ENCODE peak calls at places on chromosomes 3 and 15, in six cellular contexts. E, R, Z, K, Q and J are unnamed samples. For H3K4me1, the result is how much of the 10 kb centered on the place peaks cover.

GRCh38 chr3:141430326-141430725 is 56.5 kb upstream of the RASA2 start:
- DNase-seq in E (no peak), R (no peak), Z (no peak), K (no peak), Q (no peak), J (no peak)

GRCh38 chr15:81945014-81945615 is 100.7 kb downstream of the MEX3B start:
- DNase-seq in E (no peak), R (no peak), Z (no peak), K (no peak), Q (no peak), J (no peak)

GRCh38 chr3:172150896-172151295 is 111.5 kb downstream of the FNDC3B start:
- DNase-seq in E (no peak), R (no peak), Z (no peak), K (no peak), Q (no peak), J (no peak)

GRCh38 chr3:37054370-37054769 is 61.1 kb downstream of the MLH1 start:
- DNase-seq in E (no peak), R (peak), Z (no peak), K (no peak), Q (no peak), J (no peak)

GRCh38 chr3:54831091-54831490 is 96.8 kb downstream of the LRTM1 start:
- DNase-seq in E (no peak), R (no peak), Z (no peak), K (no peak), Q (no peak), J (no peak)

GRCh38 chr3:70989174-70989573 is 594.4 kb downstream of the FOXP1 start:
- DNase-seq in E (no peak), R (no peak), Z (no peak), K (no peak), Q (no peak), J (no peak)

GRCh38 chr3:116552261-116552660 is 107.0 kb upstream of the LSAMP start:
- DNase-seq in E (no peak), R (no peak), Z (no peak), K (no peak), Q (no peak), J (no peak)

GRCh38 chr15:41530363-41530956 is 13.6 kb downstream of the RPAP1 start:
- DNase-seq in E (no peak), R (peak), Z (no peak), K (no peak), Q (no peak), J (no peak)

GRCh38 chr3:187750041-187750512 is 4.8 kb upstream of the BCL6 start:
- DNase-seq in E (no peak), R (peak), Z (peak), K (no peak), Q (peak), J (no peak)

GRCh38 chr3:64270861-64271260 is 45.6 kb upstream of the PRICKLE2 start:
- DNase-seq in E (no peak), R (no peak), Z (no peak), K (no peak), Q (no peak), J (no peak)

GRCh38 chr15:62506217-62506805 is 341.2 kb upstream of the C2CD4B start:
- DNase-seq in E (no peak), R (no peak), Z (no peak), K (no peak), Q (no peak), J (no peak)

GRCh38 chr3:150603090-150603887 is at the start of gene SELENOT:
- DNase-seq in E (peak), R (peak), Z (peak), K (peak), Q (peak), J (peak)
- TF ChIP-seq CTCF in E (peak), R (peak), Z (peak), K (peak), Q (peak), J (peak)

DNA sequence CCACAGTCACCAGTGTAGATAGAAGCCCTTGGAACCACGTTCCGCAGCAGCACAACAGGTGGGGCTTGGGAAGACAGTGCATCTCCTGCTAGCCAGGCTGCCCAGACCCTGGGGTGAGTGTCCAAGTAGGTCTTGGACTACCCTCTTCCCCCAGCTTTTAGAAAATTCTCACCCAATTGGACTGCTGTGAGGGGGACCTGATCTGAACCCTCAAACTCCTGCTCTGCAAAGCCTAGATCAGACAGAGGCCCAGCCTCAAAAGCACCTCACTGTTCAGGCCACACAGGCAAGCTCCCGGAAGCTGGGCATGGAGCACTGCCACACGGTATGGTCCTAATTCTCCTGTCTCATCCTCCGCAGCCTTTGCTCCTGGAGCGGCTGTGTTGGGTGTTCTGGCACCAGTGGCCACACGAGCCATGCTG is 41.1 kb downstream of the CPN2 start:
- DNase-seq in E (no peak), R (no peak), Z (no peak), K (no peak), Q (no peak), J (peak)
- H3K4me1 ChIP-seq in E (half or more), R (under half), Z (under half), K (under half), Q (under half), J (under half)

GRCh38 chr3:184426691-184427141 is 46.9 kb downstream of the CHRD start:
- DNase-seq in E (no peak), R (no peak), Z (no peak), K (no peak), Q (no peak), J (peak)
- H3K27ac ChIP-seq in E (no peak), R (no peak), Z (no peak), K (no peak), Q (no peak), J (no peak)

GRCh38 chr3:482479-482878 is 285.9 kb downstream of the CHL1 start:
- DNase-seq in E (no peak), R (no peak), Z (no peak), K (no peak), Q (no peak), J (no peak)

GRCh38 chr3:480070-480469 is 283.5 kb downstream of the CHL1 start:
- DNase-seq in E (no peak), R (no peak), Z (no peak), K (no peak), Q (no peak), J (no peak)

GRCh38 chr3:487580-487979 is 291.0 kb downstream of the CHL1 start:
- DNase-seq in E (no peak), R (no peak), Z (no peak), K (no peak), Q (no peak), J (no peak)

GRCh38 chr3:484302-484701 is 287.7 kb downstream of the CHL1 start:
- DNase-seq in E (no peak), R (no peak), Z (no peak), K (no peak), Q (no peak), J (no peak)

DNA sequence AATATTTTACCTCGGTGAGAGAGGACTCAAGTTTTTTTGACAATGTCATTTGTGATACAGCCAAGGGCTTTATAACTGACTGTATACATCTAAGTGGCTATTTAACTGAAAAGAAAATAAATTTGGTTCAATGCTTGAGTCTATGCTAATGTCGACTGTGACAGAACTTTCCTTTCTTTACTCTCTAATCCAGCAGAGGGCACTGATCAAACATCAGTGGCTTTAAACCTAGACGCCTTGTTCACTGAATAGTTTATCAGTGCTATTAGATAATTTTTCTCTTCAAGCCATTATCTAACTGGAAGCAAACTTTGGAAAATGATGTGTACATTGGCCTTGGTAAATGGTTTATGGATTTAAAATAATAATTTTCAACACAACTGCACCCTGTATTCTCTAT is 285.1 kb downstream of the CHL1 start:
- DNase-seq in E (no peak), R (peak), Z (no peak), K (no peak), Q (no peak), J (no peak)
- TF ChIP-seq CTCF in E (no peak), R (peak), Z (no peak), K (no peak), Q (no peak), J (peak)

GRCh38 chr15:61459785-61460707 is 230.9 kb upstream of the RORA start:
- DNase-seq in E (no peak), R (no peak), Z (no peak), K (no peak), Q (no peak), J (no peak)

GRCh38 chr15:61457050-61457733 is 228.1 kb upstream of the RORA start:
- DNase-seq in E (no peak), R (no peak), Z (no peak), K (no peak), Q (no peak), J (no peak)
- H3K4me1 ChIP-seq in E (under half), R (under half), Z (under half), K (under half), Q (under half), J (under half)

GRCh38 chr15:91857224-91857585 is 3.7 kb downstream of the SLCO3A1 start:
- DNase-seq in E (no peak), R (peak), Z (no peak), K (no peak), Q (no peak), J (no peak)
- H3K27ac ChIP-seq in E (no peak), R (peak), Z (no peak), K (no peak), Q (no peak), J (no peak)

DNA sequence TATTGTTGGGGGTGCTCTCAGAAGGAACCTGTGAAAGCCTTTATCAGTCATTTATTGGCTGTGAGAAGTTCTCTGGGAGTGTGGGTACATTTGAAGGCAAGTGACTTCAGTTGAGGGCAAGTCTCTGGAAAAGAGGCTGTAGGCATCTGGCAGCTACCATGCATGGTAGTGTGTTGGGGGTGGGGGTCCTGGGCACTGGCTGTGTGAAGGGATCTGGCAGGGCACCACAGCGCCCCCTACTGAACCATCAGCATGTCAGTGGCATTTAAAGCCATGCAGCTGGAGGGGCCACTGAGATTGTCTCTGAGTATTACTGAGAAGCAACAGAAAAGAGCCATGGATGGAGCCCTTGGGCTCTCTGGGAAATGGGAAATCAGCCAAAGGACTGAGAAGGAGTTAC is 30.6 kb downstream of the CRTAP start:
- DNase-seq in E (no peak), R (peak), Z (no peak), K (no peak), Q (no peak), J (no peak)
- TF ChIP-seq CTCF in E (peak), R (peak), Z (no peak), K (no peak), Q (peak), J (peak)

GRCh38 chr15:98658831-98659699 is 10.7 kb downstream of the IGF1R start:
- DNase-seq in E (no peak), R (peak), Z (peak), K (peak), Q (no peak), J (no peak)
- H3K4me1 ChIP-seq in E (half or more), R (under half), Z (under half), K (under half), Q (under half), J (half or more)

DNA sequence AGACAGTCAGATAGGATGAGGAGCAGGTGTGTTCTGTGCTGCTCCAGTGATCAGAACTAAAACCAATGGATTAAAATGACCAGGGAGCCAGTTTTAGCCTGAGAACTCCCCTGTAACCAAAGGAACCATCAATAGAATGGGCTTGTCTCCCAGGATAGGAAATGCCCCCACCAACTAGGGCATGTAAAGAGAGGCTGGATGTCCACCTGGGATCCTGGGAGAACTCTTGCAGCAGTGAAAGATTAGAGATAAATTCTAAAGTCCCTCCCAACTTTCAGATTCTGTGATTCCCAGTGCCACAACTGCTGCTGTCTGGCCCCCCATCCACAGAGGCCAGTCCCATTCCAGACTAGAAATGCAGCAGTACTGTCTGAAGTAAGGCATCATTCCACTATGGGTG is 33.8 kb downstream of the HDC start:
- DNase-seq in E (no peak), R (no peak), Z (no peak), K (no peak), Q (no peak), J (no peak)
- H3K27ac ChIP-seq in E (no peak), R (no peak), Z (no peak), K (no peak), Q (no peak), J (no peak)